ENCODE peak calls at places on chromosomes 6 and 20, in nine cellular contexts. One of them, this sample, is unnamed.

GRCh38 chr20:34300809-34301586 is 2.2 kb downstream of the AHCY start:
- DNase-seq in CD8-positive, alpha-beta T cell: no peak
- DNase-seq in fibroblast of lung: no peak
- DNase-seq in uterus: no peak
- DNase-seq in Calu3: peak
- DNase-seq in cardiac fibroblast: no peak
- DNase-seq in brain microvascular endothelial cell: no peak
- DNase-seq in neural progenitor cell: no peak
- DNase-seq in bronchial epithelial cell: no peak
- DNase-seq in this sample: no peak

GRCh38 chr20:59385461-59385860 is 85.0 kb downstream of the EDN3 start:
- DNase-seq in CD8-positive, alpha-beta T cell: no peak
- DNase-seq in bronchial epithelial cell: no peak
- DNase-seq in fibroblast of lung: no peak
- DNase-seq in Calu3: no peak
- DNase-seq in brain microvascular endothelial cell: no peak
- DNase-seq in uterus: no peak
- DNase-seq in cardiac fibroblast: no peak
- DNase-seq in neural progenitor cell: peak
- DNase-seq in this sample: no peak

GRCh38 chr6:138970856-138971425 is 17.1 kb downstream of the REPS1 start:
- DNase-seq in Calu3: no peak
- DNase-seq in bronchial epithelial cell: peak
- DNase-seq in neural progenitor cell: no peak
- DNase-seq in brain microvascular endothelial cell: peak
- DNase-seq in cardiac fibroblast: peak
- DNase-seq in fibroblast of lung: peak
- DNase-seq in CD8-positive, alpha-beta T cell: no peak
- DNase-seq in uterus: no peak
- DNase-seq in this sample: no peak

GRCh38 chr6:109441069-109441816 is 719 bp downstream of the SMPD2 start:
- DNase-seq in neural progenitor cell: peak
- DNase-seq in CD8-positive, alpha-beta T cell: no peak
- DNase-seq in Calu3: peak
- DNase-seq in uterus: peak
- DNase-seq in fibroblast of lung: peak
- DNase-seq in brain microvascular endothelial cell: no peak
- DNase-seq in cardiac fibroblast: peak
- DNase-seq in bronchial epithelial cell: peak
- DNase-seq in this sample: peak

GRCh38 chr6:77543601-77544000 is 80.3 kb upstream of the HTR1B start:
- DNase-seq in uterus: no peak
- DNase-seq in brain microvascular endothelial cell: no peak
- DNase-seq in fibroblast of lung: no peak
- DNase-seq in neural progenitor cell: no peak
- DNase-seq in cardiac fibroblast: no peak
- DNase-seq in bronchial epithelial cell: no peak
- DNase-seq in Calu3: no peak
- DNase-seq in CD8-positive, alpha-beta T cell: no peak
- DNase-seq in this sample: no peak

GRCh38 chr6:15036690-15037245 is 209.1 kb upstream of the JARID2 start:
- DNase-seq in neural progenitor cell: peak
- DNase-seq in fibroblast of lung: no peak
- DNase-seq in bronchial epithelial cell: no peak
- DNase-seq in brain microvascular endothelial cell: no peak
- DNase-seq in Calu3: peak
- DNase-seq in uterus: peak
- DNase-seq in CD8-positive, alpha-beta T cell: no peak
- DNase-seq in cardiac fibroblast: no peak
- DNase-seq in this sample: peak

GRCh38 chr6:112478036-112478435 is 130.9 kb downstream of the RFPL4B start:
- DNase-seq in brain microvascular endothelial cell: no peak
- DNase-seq in CD8-positive, alpha-beta T cell: no peak
- DNase-seq in fibroblast of lung: no peak
- DNase-seq in bronchial epithelial cell: no peak
- DNase-seq in neural progenitor cell: no peak
- DNase-seq in cardiac fibroblast: no peak
- DNase-seq in uterus: no peak
- DNase-seq in Calu3: no peak
- DNase-seq in this sample: no peak

GRCh38 chr6:151160869-151161268 is 78.9 kb upstream of the AKAP12 start:
- DNase-seq in neural progenitor cell: no peak
- DNase-seq in Calu3: peak
- DNase-seq in brain microvascular endothelial cell: no peak
- DNase-seq in uterus: no peak
- DNase-seq in bronchial epithelial cell: peak
- DNase-seq in fibroblast of lung: no peak
- DNase-seq in CD8-positive, alpha-beta T cell: no peak
- DNase-seq in cardiac fibroblast: no peak
- DNase-seq in this sample: no peak

GRCh38 chr6:42104095-42104806 is 38.2 kb downstream of the C6orf132 start:
- DNase-seq in fibroblast of lung: peak
- DNase-seq in Calu3: no peak
- DNase-seq in bronchial epithelial cell: no peak
- DNase-seq in CD8-positive, alpha-beta T cell: peak
- DNase-seq in brain microvascular endothelial cell: peak
- DNase-seq in uterus: peak
- DNase-seq in cardiac fibroblast: peak
- DNase-seq in neural progenitor cell: peak
- DNase-seq in this sample: peak

GRCh38 chr6:168865-169455 is 123.3 kb upstream of the DUSP22 start:
- DNase-seq in brain microvascular endothelial cell: no peak
- DNase-seq in Calu3: no peak
- DNase-seq in CD8-positive, alpha-beta T cell: no peak
- DNase-seq in neural progenitor cell: peak
- DNase-seq in fibroblast of lung: peak
- DNase-seq in cardiac fibroblast: peak
- DNase-seq in bronchial epithelial cell: peak
- DNase-seq in uterus: no peak
- DNase-seq in this sample: no peak

GRCh38 chr6:107057679-107058078 is 29.7 kb downstream of the MTRES1 start:
- DNase-seq in fibroblast of lung: no peak
- DNase-seq in brain microvascular endothelial cell: no peak
- DNase-seq in cardiac fibroblast: no peak
- DNase-seq in neural progenitor cell: no peak
- DNase-seq in uterus: no peak
- DNase-seq in bronchial epithelial cell: no peak
- DNase-seq in Calu3: no peak
- DNase-seq in CD8-positive, alpha-beta T cell: no peak
- DNase-seq in this sample: no peak

GRCh38 chr6:40791004-40791403 is 203.8 kb upstream of the LRFN2 start:
- DNase-seq in CD8-positive, alpha-beta T cell: no peak
- DNase-seq in Calu3: no peak
- DNase-seq in uterus: no peak
- DNase-seq in fibroblast of lung: no peak
- DNase-seq in neural progenitor cell: no peak
- DNase-seq in brain microvascular endothelial cell: no peak
- DNase-seq in cardiac fibroblast: no peak
- DNase-seq in bronchial epithelial cell: peak
- DNase-seq in this sample: no peak

GRCh38 chr6:133632206-133632605 is 256.7 kb upstream of the TCF21 start:
- DNase-seq in fibroblast of lung: peak
- DNase-seq in bronchial epithelial cell: peak
- DNase-seq in neural progenitor cell: no peak
- DNase-seq in Calu3: peak
- DNase-seq in cardiac fibroblast: peak
- DNase-seq in uterus: no peak
- DNase-seq in CD8-positive, alpha-beta T cell: no peak
- DNase-seq in brain microvascular endothelial cell: peak
- DNase-seq in this sample: no peak

GRCh38 chr6:103797738-103798137 is 1062.0 kb downstream of the HACE1 start:
- DNase-seq in neural progenitor cell: peak
- DNase-seq in cardiac fibroblast: peak
- DNase-seq in brain microvascular endothelial cell: no peak
- DNase-seq in CD8-positive, alpha-beta T cell: no peak
- DNase-seq in uterus: no peak
- DNase-seq in bronchial epithelial cell: peak
- DNase-seq in Calu3: no peak
- DNase-seq in fibroblast of lung: no peak
- DNase-seq in this sample: no peak

GRCh38 chr6:45423111-45423900 is 45.6 kb upstream of the SUPT3H start:
- DNase-seq in neural progenitor cell: peak
- DNase-seq in brain microvascular endothelial cell: no peak
- DNase-seq in bronchial epithelial cell: no peak
- DNase-seq in CD8-positive, alpha-beta T cell: peak
- DNase-seq in Calu3: no peak
- DNase-seq in cardiac fibroblast: peak
- DNase-seq in fibroblast of lung: peak
- DNase-seq in uterus: peak
- DNase-seq in this sample: peak

GRCh38 chr6:160039441-160039840 is 70.6 kb downstream of the IGF2R start:
- DNase-seq in bronchial epithelial cell: no peak
- DNase-seq in CD8-positive, alpha-beta T cell: no peak
- DNase-seq in uterus: no peak
- DNase-seq in cardiac fibroblast: no peak
- DNase-seq in fibroblast of lung: no peak
- DNase-seq in neural progenitor cell: no peak
- DNase-seq in Calu3: no peak
- DNase-seq in brain microvascular endothelial cell: no peak
- DNase-seq in this sample: no peak

GRCh38 chr6:4316867-4317400 is 181.6 kb upstream of the ECI2 start:
- DNase-seq in Calu3: peak
- DNase-seq in fibroblast of lung: peak
- DNase-seq in cardiac fibroblast: peak
- DNase-seq in uterus: no peak
- DNase-seq in neural progenitor cell: no peak
- DNase-seq in CD8-positive, alpha-beta T cell: no peak
- DNase-seq in bronchial epithelial cell: peak
- DNase-seq in brain microvascular endothelial cell: peak
- DNase-seq in this sample: no peak

GRCh38 chr6:111631930-111632460 is 26.3 kb upstream of the TRAF3IP2 start:
- DNase-seq in cardiac fibroblast: no peak
- DNase-seq in neural progenitor cell: no peak
- DNase-seq in CD8-positive, alpha-beta T cell: no peak
- DNase-seq in brain microvascular endothelial cell: no peak
- DNase-seq in uterus: peak
- DNase-seq in bronchial epithelial cell: no peak
- DNase-seq in Calu3: no peak
- DNase-seq in fibroblast of lung: no peak
- DNase-seq in this sample: no peak

GRCh38 chr6:53679446-53679933 is 13.9 kb upstream of the KLHL31 start:
- DNase-seq in neural progenitor cell: no peak
- DNase-seq in bronchial epithelial cell: peak
- DNase-seq in Calu3: peak
- DNase-seq in fibroblast of lung: peak
- DNase-seq in CD8-positive, alpha-beta T cell: no peak
- DNase-seq in brain microvascular endothelial cell: peak
- DNase-seq in cardiac fibroblast: peak
- DNase-seq in uterus: no peak
- DNase-seq in this sample: no peak

GRCh38 chr6:125779924-125780539 is 10.7 kb upstream of the NCOA7 start:
- DNase-seq in uterus: peak
- DNase-seq in cardiac fibroblast: peak
- DNase-seq in bronchial epithelial cell: peak
- DNase-seq in Calu3: peak
- DNase-seq in neural progenitor cell: peak
- DNase-seq in brain microvascular endothelial cell: peak
- DNase-seq in fibroblast of lung: peak
- DNase-seq in CD8-positive, alpha-beta T cell: peak
- DNase-seq in this sample: peak
- TF ChIP-seq CTCF in uterus: peak
- TF ChIP-seq CTCF in cardiac fibroblast: peak
- TF ChIP-seq CTCF in bronchial epithelial cell: no peak
- TF ChIP-seq CTCF in Calu3: no peak
- TF ChIP-seq CTCF in neural progenitor cell: peak
- TF ChIP-seq CTCF in brain microvascular endothelial cell: no peak
- TF ChIP-seq CTCF in fibroblast of lung: peak
- TF ChIP-seq CTCF in CD8-positive, alpha-beta T cell: peak
- TF ChIP-seq CTCF in this sample: no peak

GRCh38 chr6:161068296-161068695 is 76.7 kb downstream of the MAP3K4 start:
- DNase-seq in Calu3: no peak
- DNase-seq in uterus: no peak
- DNase-seq in CD8-positive, alpha-beta T cell: no peak
- DNase-seq in bronchial epithelial cell: no peak
- DNase-seq in neural progenitor cell: no peak
- DNase-seq in brain microvascular endothelial cell: no peak
- DNase-seq in fibroblast of lung: no peak
- DNase-seq in cardiac fibroblast: no peak
- DNase-seq in this sample: no peak
- TF ChIP-seq CTCF in Calu3: no peak
- TF ChIP-seq CTCF in uterus: no peak
- TF ChIP-seq CTCF in CD8-positive, alpha-beta T cell: no peak
- TF ChIP-seq CTCF in bronchial epithelial cell: no peak
- TF ChIP-seq CTCF in neural progenitor cell: no peak
- TF ChIP-seq CTCF in brain microvascular endothelial cell: no peak
- TF ChIP-seq CTCF in fibroblast of lung: no peak
- TF ChIP-seq CTCF in cardiac fibroblast: no peak
- TF ChIP-seq CTCF in this sample: no peak

GRCh38 chr6:157823523-157824370 is 701 bp downstream of the SNX9 start:
- DNase-seq in uterus: peak
- DNase-seq in neural progenitor cell: peak
- DNase-seq in cardiac fibroblast: peak
- DNase-seq in fibroblast of lung: peak
- DNase-seq in bronchial epithelial cell: peak
- DNase-seq in brain microvascular endothelial cell: peak
- DNase-seq in Calu3: peak
- DNase-seq in CD8-positive, alpha-beta T cell: peak
- DNase-seq in this sample: peak
- TF ChIP-seq CTCF in uterus: peak
- TF ChIP-seq CTCF in neural progenitor cell: peak
- TF ChIP-seq CTCF in cardiac fibroblast: no peak
- TF ChIP-seq CTCF in fibroblast of lung: no peak
- TF ChIP-seq CTCF in bronchial epithelial cell: no peak
- TF ChIP-seq CTCF in brain microvascular endothelial cell: no peak
- TF ChIP-seq CTCF in Calu3: no peak
- TF ChIP-seq CTCF in CD8-positive, alpha-beta T cell: no peak
- TF ChIP-seq CTCF in this sample: no peak

GRCh38 chr6:37221585-37222124 is 35.9 kb upstream of the TBC1D22B start:
- DNase-seq in brain microvascular endothelial cell: no peak
- DNase-seq in neural progenitor cell: no peak
- DNase-seq in uterus: no peak
- DNase-seq in CD8-positive, alpha-beta T cell: no peak
- DNase-seq in bronchial epithelial cell: no peak
- DNase-seq in fibroblast of lung: no peak
- DNase-seq in cardiac fibroblast: no peak
- DNase-seq in Calu3: no peak
- DNase-seq in this sample: no peak

GRCh38 chr6:37225350-37226169 is 32.0 kb upstream of the TBC1D22B start:
- DNase-seq in bronchial epithelial cell: no peak
- DNase-seq in fibroblast of lung: no peak
- DNase-seq in uterus: no peak
- DNase-seq in brain microvascular endothelial cell: no peak
- DNase-seq in cardiac fibroblast: no peak
- DNase-seq in Calu3: no peak
- DNase-seq in neural progenitor cell: no peak
- DNase-seq in CD8-positive, alpha-beta T cell: no peak
- DNase-seq in this sample: no peak

GRCh38 chr6:37222992-37223391 is 34.6 kb upstream of the TBC1D22B start:
- DNase-seq in brain microvascular endothelial cell: no peak
- DNase-seq in fibroblast of lung: no peak
- DNase-seq in bronchial epithelial cell: no peak
- DNase-seq in neural progenitor cell: no peak
- DNase-seq in cardiac fibroblast: no peak
- DNase-seq in uterus: no peak
- DNase-seq in Calu3: no peak
- DNase-seq in CD8-positive, alpha-beta T cell: no peak
- DNase-seq in this sample: no peak

GRCh38 chr6:37218501-37218900 is 39.1 kb upstream of the TBC1D22B start:
- DNase-seq in fibroblast of lung: no peak
- DNase-seq in cardiac fibroblast: no peak
- DNase-seq in uterus: no peak
- DNase-seq in Calu3: no peak
- DNase-seq in neural progenitor cell: no peak
- DNase-seq in brain microvascular endothelial cell: no peak
- DNase-seq in bronchial epithelial cell: no peak
- DNase-seq in CD8-positive, alpha-beta T cell: no peak
- DNase-seq in this sample: no peak

GRCh38 chr6:37222125-37222967 is 35.2 kb upstream of the TBC1D22B start:
- DNase-seq in cardiac fibroblast: peak
- DNase-seq in fibroblast of lung: peak
- DNase-seq in Calu3: peak
- DNase-seq in brain microvascular endothelial cell: peak
- DNase-seq in CD8-positive, alpha-beta T cell: peak
- DNase-seq in uterus: peak
- DNase-seq in neural progenitor cell: peak
- DNase-seq in bronchial epithelial cell: peak
- DNase-seq in this sample: peak
- TF ChIP-seq CTCF in cardiac fibroblast: no peak
- TF ChIP-seq CTCF in fibroblast of lung: no peak
- TF ChIP-seq CTCF in Calu3: no peak
- TF ChIP-seq CTCF in brain microvascular endothelial cell: no peak
- TF ChIP-seq CTCF in CD8-positive, alpha-beta T cell: no peak
- TF ChIP-seq CTCF in uterus: no peak
- TF ChIP-seq CTCF in neural progenitor cell: no peak
- TF ChIP-seq CTCF in bronchial epithelial cell: no peak
- TF ChIP-seq CTCF in this sample: no peak

This sample was measured in testis.